ENCODE peak calls at places on chromosome 1, in five cellular contexts. One of them, this sample, is unnamed.

GRCh38 chr1:74463301-74463988 is 49.0 kb downstream of the LRRC53 start:
- DNase-seq in Karpas-422: no peak
- DNase-seq in IMR-90: peak; percentile 65
- DNase-seq in H9: no peak
- DNase-seq in PC-3: peak; percentile 49
- DNase-seq in this sample: no peak

GRCh38 chr1:175735144-175735543 is 8.3 kb downstream of the TNR start:
- DNase-seq in PC-3: no peak
- DNase-seq in IMR-90: no peak
- DNase-seq in H9: no peak
- DNase-seq in Karpas-422: no peak
- DNase-seq in this sample: no peak

GRCh38 chr1:82979593-82980230 is 1019.2 kb downstream of the TTLL7 start:
- DNase-seq in IMR-90: no peak
- DNase-seq in PC-3: no peak
- DNase-seq in Karpas-422: peak; percentile 59
- DNase-seq in H9: no peak
- DNase-seq in this sample: peak; percentile 36

GRCh38 chr1:6489799-6490180 is 1.7 kb downstream of the PLEKHG5 start:
- DNase-seq in Karpas-422: peak; percentile 90
- DNase-seq in IMR-90: peak; percentile 69
- DNase-seq in H9: peak; percentile 82
- DNase-seq in PC-3: peak; percentile 91
- DNase-seq in this sample: peak; percentile 75

GRCh38 chr1:20660363-20661234 is 570 bp downstream of the DDOST start:
- DNase-seq in Karpas-422: peak; percentile 56
- DNase-seq in PC-3: no peak
- DNase-seq in IMR-90: no peak
- DNase-seq in H9: no peak
- DNase-seq in this sample: no peak

GRCh38 chr1:193372553-193372952 is 186.1 kb upstream of the B3GALT2 start:
- DNase-seq in PC-3: no peak
- DNase-seq in IMR-90: no peak
- DNase-seq in Karpas-422: no peak
- DNase-seq in H9: no peak
- DNase-seq in this sample: no peak

GRCh38 chr1:58308206-58308605 is 238.3 kb downstream of the OMA1 start:
- DNase-seq in H9: peak; percentile 59
- DNase-seq in PC-3: peak; percentile 11
- DNase-seq in IMR-90: no peak
- DNase-seq in Karpas-422: no peak
- DNase-seq in this sample: no peak

GRCh38 chr1:18413906-18414305 is 66.8 kb upstream of the KLHDC7A start:
- DNase-seq in PC-3: peak; percentile 53
- DNase-seq in H9: no peak
- DNase-seq in Karpas-422: no peak
- DNase-seq in IMR-90: no peak
- DNase-seq in this sample: no peak

DNA sequence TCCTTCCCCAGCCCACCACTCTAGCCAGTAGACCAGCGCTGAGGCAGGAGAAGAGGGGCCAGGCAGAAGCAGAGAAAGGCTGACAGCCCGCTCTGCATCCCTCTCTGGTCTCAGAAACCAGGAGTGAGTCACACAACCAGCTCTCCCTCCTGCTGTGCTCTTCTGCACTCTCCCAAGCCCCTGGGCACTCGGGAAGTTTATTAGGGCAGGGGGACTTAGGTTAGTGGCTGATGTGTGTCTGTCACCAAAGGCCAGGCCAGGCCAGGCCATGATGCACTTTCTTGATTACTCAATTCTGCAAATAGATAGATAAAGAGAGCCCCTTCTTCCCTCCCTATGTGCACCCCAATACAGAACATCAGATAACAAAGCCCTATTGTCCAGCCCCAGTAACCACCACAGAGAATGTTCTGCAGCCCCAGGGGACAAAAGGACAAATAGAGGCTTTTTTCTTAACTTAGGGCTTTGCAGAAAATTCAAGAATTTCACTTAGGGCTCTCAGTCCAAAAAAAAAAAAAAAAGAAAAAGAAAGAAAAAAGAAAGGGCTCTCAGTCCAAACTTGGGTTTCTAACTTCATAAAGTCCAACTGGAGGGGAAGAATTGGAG is 52.9 kb upstream of the CNTN2 start:
- DNase-seq in H9: peak; percentile 47
- DNase-seq in PC-3: no peak
- DNase-seq in Karpas-422: no peak
- DNase-seq in IMR-90: no peak
- DNase-seq in this sample: no peak
- H3K27me3 ChIP-seq in H9: no peaks in the 10 kb centered on the region
- H3K27me3 ChIP-seq in PC-3: peaks cover 86% of the 10 kb centered on the region
- H3K27me3 ChIP-seq in Karpas-422: no peaks in the 10 kb centered on the region
- H3K27me3 ChIP-seq in IMR-90: peaks cover 43% of the 10 kb centered on the region
- H3K27me3 ChIP-seq in this sample: peaks cover 95% of the 10 kb centered on the region

DNA sequence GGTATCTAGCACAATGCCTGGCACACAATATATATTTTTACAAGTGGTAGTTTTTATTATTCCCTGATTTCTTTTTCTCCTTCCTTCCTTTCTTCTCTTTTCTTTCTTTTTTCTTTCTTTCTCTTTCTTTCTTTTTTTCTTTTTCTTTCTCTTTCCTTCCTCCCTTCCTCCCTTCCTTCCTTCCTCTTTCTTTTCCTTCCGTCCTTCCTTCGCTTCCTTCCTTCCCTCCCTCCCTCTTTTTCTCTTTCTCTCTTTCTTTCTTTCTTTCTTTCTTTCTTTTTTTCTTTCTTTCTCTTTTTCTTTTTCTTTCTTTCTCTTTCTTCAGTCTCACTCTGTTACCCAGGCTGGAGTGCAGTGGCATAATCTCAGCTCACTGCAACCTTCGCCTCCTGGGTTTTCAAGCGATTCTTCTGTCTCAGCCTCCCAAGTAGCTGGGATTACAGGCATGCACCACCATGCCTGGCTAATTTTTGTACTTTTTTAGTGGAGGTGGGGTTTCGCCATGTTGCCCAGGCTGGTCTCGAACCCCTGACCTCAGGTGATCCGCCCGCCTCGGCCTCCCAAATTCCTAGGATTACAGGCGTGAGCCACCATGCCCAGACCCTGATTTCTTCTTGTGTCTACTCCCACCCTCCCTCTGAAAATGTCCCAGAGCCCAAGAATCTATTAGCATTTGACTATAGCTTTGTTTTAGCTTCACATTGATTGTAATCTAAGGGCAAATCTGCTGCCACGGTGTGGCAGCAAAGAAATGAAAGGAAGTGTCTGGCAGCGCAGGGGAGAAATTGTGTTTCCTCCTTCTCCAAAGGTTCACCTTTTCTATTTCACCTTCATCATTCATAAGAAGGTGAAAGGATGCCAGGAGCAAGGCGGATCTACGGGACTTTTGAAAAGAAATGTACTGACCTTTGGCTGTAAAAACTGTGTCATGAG is 19.9 kb upstream of the ABCB10 start:
- DNase-seq in PC-3: no peak
- DNase-seq in IMR-90: no peak
- DNase-seq in H9: no peak
- DNase-seq in Karpas-422: no peak
- DNase-seq in this sample: no peak
- H2AFZ ChIP-seq in PC-3: peak overlapping the region; percentile 81
- H2AFZ ChIP-seq in IMR-90: no peak overlapping the region
- H2AFZ ChIP-seq in H9: no peak overlapping the region
- H2AFZ ChIP-seq in Karpas-422: peak overlapping the region; percentile 54
- H2AFZ ChIP-seq in this sample: peak overlapping the region; percentile 4

DNA sequence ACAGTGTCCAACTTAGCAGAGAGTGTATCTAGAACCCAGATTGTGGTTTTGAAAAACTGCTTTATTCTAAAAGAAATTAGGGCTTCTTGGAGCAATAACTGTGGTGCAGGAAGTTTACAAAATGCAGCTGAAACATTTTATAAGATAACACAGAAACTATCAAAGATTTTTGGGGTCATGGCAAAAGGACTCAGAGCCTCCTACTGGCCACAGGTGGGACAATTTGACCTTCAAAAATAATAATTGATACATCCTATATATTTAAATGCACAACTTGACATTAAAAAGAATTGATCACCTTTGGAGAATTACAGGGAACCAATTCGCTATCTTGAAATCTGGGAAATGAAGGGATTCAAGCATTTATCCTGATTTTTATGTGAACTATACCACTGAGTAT is 235.2 kb downstream of the RPS6KC1 start:
- DNase-seq in H9: no peak
- DNase-seq in PC-3: peak; percentile 23
- DNase-seq in IMR-90: no peak
- DNase-seq in Karpas-422: peak; percentile 47
- DNase-seq in this sample: no peak
- H3K27me3 ChIP-seq in H9: no peaks in the 10 kb centered on the region
- H3K27me3 ChIP-seq in PC-3: no peaks in the 10 kb centered on the region
- H3K27me3 ChIP-seq in IMR-90: no peaks in the 10 kb centered on the region
- H3K27me3 ChIP-seq in Karpas-422: no peaks in the 10 kb centered on the region
- H3K27me3 ChIP-seq in this sample: no peaks in the 10 kb centered on the region

GRCh38 chr1:215647738-215648137 is 80.6 kb downstream of the KCTD3 start:
- DNase-seq in IMR-90: no peak
- DNase-seq in H9: no peak
- DNase-seq in Karpas-422: no peak
- DNase-seq in PC-3: no peak
- DNase-seq in this sample: no peak
- H2AFZ ChIP-seq in IMR-90: no peak overlapping the region
- H2AFZ ChIP-seq in H9: peak overlapping the region; percentile 90
- H2AFZ ChIP-seq in Karpas-422: no peak overlapping the region
- H2AFZ ChIP-seq in PC-3: no peak overlapping the region
- H2AFZ ChIP-seq in this sample: no peak overlapping the region